ENCODE peak calls at places on chromosome 9, in four cellular contexts. One of them, this sample, is unnamed.

GRCh38 chr9:101528015-101528414 is 5.6 kb upstream of the RNF20 start:
- DNase-seq in pancreas: no peak
- DNase-seq in Ammon's horn: no peak
- DNase-seq in activated T-cell treated with anti-CD3 and anti-CD28 coated beads for 1 hour: no peak
- DNase-seq in this sample: no peak

GRCh38 chr9:114271556-114272510 is 51.1 kb upstream of the ORM1 start:
- DNase-seq in Ammon's horn: peak
- DNase-seq in pancreas: peak
- DNase-seq in activated T-cell treated with anti-CD3 and anti-CD28 coated beads for 1 hour: no peak
- DNase-seq in this sample: no peak

GRCh38 chr9:122941560-122942234 is 877 bp downstream of the RABGAP1 start:
- DNase-seq in activated T-cell treated with anti-CD3 and anti-CD28 coated beads for 1 hour: no peak
- DNase-seq in pancreas: no peak
- DNase-seq in Ammon's horn: peak
- DNase-seq in this sample: no peak

GRCh38 chr9:69758001-69758730 is 1.6 kb downstream of the PTAR1 start:
- DNase-seq in Ammon's horn: no peak
- DNase-seq in activated T-cell treated with anti-CD3 and anti-CD28 coated beads for 1 hour: no peak
- DNase-seq in pancreas: no peak
- DNase-seq in this sample: no peak

GRCh38 chr9:86036555-86036954 is 62.8 kb downstream of the GOLM1 start:
- DNase-seq in pancreas: no peak
- DNase-seq in activated T-cell treated with anti-CD3 and anti-CD28 coated beads for 1 hour: no peak
- DNase-seq in Ammon's horn: no peak
- DNase-seq in this sample: no peak

GRCh38 chr9:134682651-134683364 is 41.2 kb downstream of the COL5A1 start:
- DNase-seq in Ammon's horn: no peak
- DNase-seq in pancreas: no peak
- DNase-seq in activated T-cell treated with anti-CD3 and anti-CD28 coated beads for 1 hour: no peak
- DNase-seq in this sample: no peak

GRCh38 chr9:20321683-20322082 is 300.6 kb downstream of the MLLT3 start:
- DNase-seq in activated T-cell treated with anti-CD3 and anti-CD28 coated beads for 1 hour: peak
- DNase-seq in Ammon's horn: no peak
- DNase-seq in pancreas: no peak
- DNase-seq in this sample: no peak

GRCh38 chr9:109497193-109498165 is 628 bp downstream of the PTPN3 start:
- DNase-seq in pancreas: peak
- DNase-seq in Ammon's horn: no peak
- DNase-seq in activated T-cell treated with anti-CD3 and anti-CD28 coated beads for 1 hour: no peak
- DNase-seq in this sample: no peak

GRCh38 chr9:72363908-72364678 is 915 bp downstream of the ZFAND5 start:
- DNase-seq in Ammon's horn: peak
- DNase-seq in pancreas: peak
- DNase-seq in activated T-cell treated with anti-CD3 and anti-CD28 coated beads for 1 hour: peak
- DNase-seq in this sample: peak

GRCh38 chr9:107425110-107426025 is 64.2 kb downstream of the KLF4 start:
- DNase-seq in activated T-cell treated with anti-CD3 and anti-CD28 coated beads for 1 hour: peak
- DNase-seq in pancreas: peak
- DNase-seq in Ammon's horn: peak
- DNase-seq in this sample: peak

GRCh38 chr9:37582548-37583157 is 6.5 kb upstream of the FBXO10 start:
- DNase-seq in Ammon's horn: peak
- DNase-seq in activated T-cell treated with anti-CD3 and anti-CD28 coated beads for 1 hour: no peak
- DNase-seq in pancreas: no peak
- DNase-seq in this sample: no peak

GRCh38 chr9:138077126-138077525 is 199.5 kb downstream of the CACNA1B start:
- DNase-seq in activated T-cell treated with anti-CD3 and anti-CD28 coated beads for 1 hour: no peak
- DNase-seq in Ammon's horn: no peak
- DNase-seq in pancreas: no peak
- DNase-seq in this sample: no peak

GRCh38 chr9:131690462-131690861 is 49.4 kb downstream of the RAPGEF1 start:
- DNase-seq in activated T-cell treated with anti-CD3 and anti-CD28 coated beads for 1 hour: no peak
- DNase-seq in pancreas: no peak
- DNase-seq in Ammon's horn: no peak
- DNase-seq in this sample: no peak

GRCh38 chr9:107142430-107142829 is 140.6 kb upstream of the RAD23B start:
- DNase-seq in activated T-cell treated with anti-CD3 and anti-CD28 coated beads for 1 hour: no peak
- DNase-seq in Ammon's horn: peak
- DNase-seq in pancreas: no peak
- DNase-seq in this sample: no peak

GRCh38 chr9:127846451-127847154 is 7.9 kb downstream of the ENG start:
- DNase-seq in Ammon's horn: no peak
- DNase-seq in pancreas: peak
- DNase-seq in activated T-cell treated with anti-CD3 and anti-CD28 coated beads for 1 hour: no peak
- DNase-seq in this sample: no peak

GRCh38 chr9:132627594-132627993 is 42.2 kb downstream of the DDX31 start:
- DNase-seq in activated T-cell treated with anti-CD3 and anti-CD28 coated beads for 1 hour: no peak
- DNase-seq in pancreas: no peak
- DNase-seq in Ammon's horn: no peak
- DNase-seq in this sample: no peak

GRCh38 chr9:70679845-70680244 is 265.4 kb upstream of the KLF9 start:
- DNase-seq in Ammon's horn: no peak
- DNase-seq in pancreas: no peak
- DNase-seq in activated T-cell treated with anti-CD3 and anti-CD28 coated beads for 1 hour: no peak
- DNase-seq in this sample: no peak

GRCh38 chr9:21692390-21692789 is 110.0 kb upstream of the MTAP start:
- DNase-seq in pancreas: no peak
- DNase-seq in Ammon's horn: no peak
- DNase-seq in activated T-cell treated with anti-CD3 and anti-CD28 coated beads for 1 hour: no peak
- DNase-seq in this sample: no peak

GRCh38 chr9:133210202-133210532 is 1.1 kb upstream of the OBP2B start:
- DNase-seq in pancreas: no peak
- DNase-seq in activated T-cell treated with anti-CD3 and anti-CD28 coated beads for 1 hour: no peak
- DNase-seq in Ammon's horn: no peak
- DNase-seq in this sample: no peak

GRCh38 chr9:115276621-115277020 is 158.7 kb upstream of the TNC start:
- DNase-seq in activated T-cell treated with anti-CD3 and anti-CD28 coated beads for 1 hour: no peak
- DNase-seq in Ammon's horn: no peak
- DNase-seq in pancreas: no peak
- DNase-seq in this sample: no peak

GRCh38 chr9:101486693-101487442 is 46.8 kb upstream of the RNF20 start:
- DNase-seq in pancreas: peak
- DNase-seq in Ammon's horn: peak
- DNase-seq in activated T-cell treated with anti-CD3 and anti-CD28 coated beads for 1 hour: no peak
- DNase-seq in this sample: peak

GRCh38 chr9:128142061-128142460 is 7.2 kb upstream of the LCN2 start:
- DNase-seq in activated T-cell treated with anti-CD3 and anti-CD28 coated beads for 1 hour: no peak
- DNase-seq in pancreas: no peak
- DNase-seq in Ammon's horn: no peak
- DNase-seq in this sample: no peak

GRCh38 chr9:122347348-122348287 is 23.2 kb upstream of the PTGS1 start:
- DNase-seq in Ammon's horn: no peak
- DNase-seq in activated T-cell treated with anti-CD3 and anti-CD28 coated beads for 1 hour: no peak
- DNase-seq in pancreas: no peak
- DNase-seq in this sample: no peak

GRCh38 chr9:4537581-4537980 is 47.3 kb downstream of the SLC1A1 start:
- DNase-seq in Ammon's horn: no peak
- DNase-seq in activated T-cell treated with anti-CD3 and anti-CD28 coated beads for 1 hour: no peak
- DNase-seq in pancreas: no peak
- DNase-seq in this sample: no peak

GRCh38 chr9:105024529-105024928 is 96.6 kb upstream of the ABCA1 start:
- DNase-seq in activated T-cell treated with anti-CD3 and anti-CD28 coated beads for 1 hour: no peak
- DNase-seq in Ammon's horn: no peak
- DNase-seq in pancreas: no peak
- DNase-seq in this sample: no peak

GRCh38 chr9:108478431-108478837 is 377.4 kb downstream of the ACTL7B start:
- DNase-seq in Ammon's horn: peak
- DNase-seq in pancreas: no peak
- DNase-seq in activated T-cell treated with anti-CD3 and anti-CD28 coated beads for 1 hour: no peak
- DNase-seq in this sample: no peak

GRCh38 chr9:88991066-88992030 is at the start of gene S1PR3:
- DNase-seq in pancreas: peak
- DNase-seq in activated T-cell treated with anti-CD3 and anti-CD28 coated beads for 1 hour: peak
- DNase-seq in Ammon's horn: peak
- DNase-seq in this sample: no peak

GRCh38 chr9:126440938-126441337 is 114.3 kb downstream of the MVB12B start:
- DNase-seq in activated T-cell treated with anti-CD3 and anti-CD28 coated beads for 1 hour: no peak
- DNase-seq in pancreas: no peak
- DNase-seq in Ammon's horn: peak
- DNase-seq in this sample: no peak

GRCh38 chr9:89356782-89357181 is 38.5 kb downstream of the SECISBP2 start:
- DNase-seq in pancreas: no peak
- DNase-seq in activated T-cell treated with anti-CD3 and anti-CD28 coated beads for 1 hour: no peak
- DNase-seq in Ammon's horn: no peak
- DNase-seq in this sample: no peak

GRCh38 chr9:61668846-61669245 is 479.0 kb downstream of the SPATA31A7 start:
- DNase-seq in pancreas: no peak
- DNase-seq in Ammon's horn: no peak
- DNase-seq in activated T-cell treated with anti-CD3 and anti-CD28 coated beads for 1 hour: no peak
- DNase-seq in this sample: no peak

GRCh38 chr9:126860757-126861466 is 473 bp downstream of the ZBTB34 start:
- DNase-seq in pancreas: no peak
- DNase-seq in activated T-cell treated with anti-CD3 and anti-CD28 coated beads for 1 hour: no peak
- DNase-seq in Ammon's horn: no peak
- DNase-seq in this sample: peak

GRCh38 chr9:110650991-110651411 is 17.6 kb upstream of the MUSK start:
- DNase-seq in pancreas: no peak
- DNase-seq in activated T-cell treated with anti-CD3 and anti-CD28 coated beads for 1 hour: no peak
- DNase-seq in Ammon's horn: peak
- DNase-seq in this sample: no peak